ENCODE peak calls at places on chromosomes 6 and 20, in five cellular contexts. One of them, this sample, is unnamed. For H3K36me3, the result is how much of the 10 kb centered on the place peaks cover.

GRCh38 chr6:26118999-26119398 is 31.8 kb downstream of the HFE start:
- DNase-seq in cardiac muscle cell: peak
- DNase-seq in lung: no peak
- DNase-seq in esophagus squamous epithelium: no peak
- DNase-seq in tibial nerve: no peak
- DNase-seq in this sample: peak

GRCh38 chr20:58690851-58691250 is 1.7 kb upstream of the NPEPL1 start:
- DNase-seq in cardiac muscle cell: peak
- DNase-seq in esophagus squamous epithelium: no peak
- DNase-seq in tibial nerve: peak
- DNase-seq in lung: no peak
- DNase-seq in this sample: no peak

GRCh38 chr20:39042279-39043150 is 80.4 kb downstream of the DHX35 start:
- DNase-seq in cardiac muscle cell: peak
- DNase-seq in lung: no peak
- DNase-seq in tibial nerve: no peak
- DNase-seq in esophagus squamous epithelium: no peak
- DNase-seq in this sample: no peak

GRCh38 chr20:43949741-43950618 is 35.3 kb downstream of the TOX2 start:
- DNase-seq in tibial nerve: no peak
- DNase-seq in lung: peak
- DNase-seq in cardiac muscle cell: peak
- DNase-seq in esophagus squamous epithelium: peak
- DNase-seq in this sample: no peak

GRCh38 chr6:69089539-69089938 is 454.5 kb downstream of the ADGRB3 start:
- DNase-seq in esophagus squamous epithelium: no peak
- DNase-seq in tibial nerve: no peak
- DNase-seq in lung: no peak
- DNase-seq in cardiac muscle cell: no peak
- DNase-seq in this sample: no peak

GRCh38 chr20:48738399-48739304 is 89.1 kb downstream of the PREX1 start:
- DNase-seq in cardiac muscle cell: no peak
- DNase-seq in tibial nerve: no peak
- DNase-seq in lung: no peak
- DNase-seq in esophagus squamous epithelium: no peak
- DNase-seq in this sample: no peak

GRCh38 chr6:158496700-158497099 is 63.2 kb upstream of the TMEM181 start:
- DNase-seq in lung: no peak
- DNase-seq in esophagus squamous epithelium: no peak
- DNase-seq in tibial nerve: no peak
- DNase-seq in cardiac muscle cell: no peak
- DNase-seq in this sample: no peak

GRCh38 chr6:36599791-36600209 is 5.6 kb downstream of the SRSF3 start:
- DNase-seq in lung: no peak
- DNase-seq in esophagus squamous epithelium: no peak
- DNase-seq in cardiac muscle cell: peak
- DNase-seq in tibial nerve: peak
- DNase-seq in this sample: peak

GRCh38 chr6:20028562-20028961 is 183.7 kb downstream of the MBOAT1 start:
- DNase-seq in tibial nerve: no peak
- DNase-seq in cardiac muscle cell: no peak
- DNase-seq in esophagus squamous epithelium: no peak
- DNase-seq in lung: no peak
- DNase-seq in this sample: no peak

GRCh38 chr6:56255370-56255769 is 8.0 kb upstream of the COL21A1 start:
- DNase-seq in tibial nerve: no peak
- DNase-seq in lung: no peak
- DNase-seq in esophagus squamous epithelium: no peak
- DNase-seq in cardiac muscle cell: peak
- DNase-seq in this sample: no peak

GRCh38 chr6:20932284-20932683 is 398.0 kb downstream of the CDKAL1 start:
- DNase-seq in cardiac muscle cell: no peak
- DNase-seq in lung: no peak
- DNase-seq in tibial nerve: no peak
- DNase-seq in esophagus squamous epithelium: no peak
- DNase-seq in this sample: no peak

GRCh38 chr20:1702288-1702687 is 44.7 kb upstream of the SIRPG start:
- DNase-seq in lung: no peak
- DNase-seq in esophagus squamous epithelium: no peak
- DNase-seq in cardiac muscle cell: peak
- DNase-seq in tibial nerve: no peak
- DNase-seq in this sample: no peak

GRCh38 chr20:37259865-37260264 is 1.7 kb downstream of the GHRH start:
- DNase-seq in tibial nerve: no peak
- DNase-seq in esophagus squamous epithelium: no peak
- DNase-seq in lung: no peak
- DNase-seq in cardiac muscle cell: no peak
- DNase-seq in this sample: no peak

GRCh38 chr6:28807682-28808280 is 116.0 kb downstream of the TRIM27 start:
- DNase-seq in cardiac muscle cell: peak
- DNase-seq in tibial nerve: no peak
- DNase-seq in esophagus squamous epithelium: no peak
- DNase-seq in lung: no peak
- DNase-seq in this sample: peak

GRCh38 chr6:157491571-157492232 is 110.7 kb downstream of the ZDHHC14 start:
- DNase-seq in tibial nerve: no peak
- DNase-seq in cardiac muscle cell: no peak
- DNase-seq in lung: no peak
- DNase-seq in esophagus squamous epithelium: no peak
- DNase-seq in this sample: no peak

GRCh38 chr6:111417181-111417585 is 65.8 kb downstream of the REV3L start:
- DNase-seq in esophagus squamous epithelium: no peak
- DNase-seq in cardiac muscle cell: peak
- DNase-seq in tibial nerve: peak
- DNase-seq in lung: no peak
- DNase-seq in this sample: no peak

GRCh38 chr6:129353067-129353466 is 356.9 kb downstream of the ARHGAP18 start:
- DNase-seq in cardiac muscle cell: no peak
- DNase-seq in lung: no peak
- DNase-seq in esophagus squamous epithelium: no peak
- DNase-seq in tibial nerve: no peak
- DNase-seq in this sample: peak

GRCh38 chr6:131949909-131950766 is 1.0 kb downstream of the CCN2 start:
- DNase-seq in cardiac muscle cell: peak
- DNase-seq in tibial nerve: peak
- DNase-seq in esophagus squamous epithelium: peak
- DNase-seq in lung: peak
- DNase-seq in this sample: peak

GRCh38 chr20:47146703-47147102 is 209.8 kb downstream of the ZMYND8 start:
- DNase-seq in lung: no peak
- DNase-seq in cardiac muscle cell: peak
- DNase-seq in tibial nerve: no peak
- DNase-seq in esophagus squamous epithelium: no peak
- DNase-seq in this sample: no peak

GRCh38 chr6:24666097-24666615 is 543 bp downstream of the TDP2 start:
- DNase-seq in tibial nerve: no peak
- DNase-seq in esophagus squamous epithelium: no peak
- DNase-seq in cardiac muscle cell: peak
- DNase-seq in lung: peak
- DNase-seq in this sample: peak

GRCh38 chr6:148563066-148563465 is 183.8 kb upstream of the UST start:
- DNase-seq in tibial nerve: no peak
- DNase-seq in lung: no peak
- DNase-seq in esophagus squamous epithelium: no peak
- DNase-seq in cardiac muscle cell: no peak
- DNase-seq in this sample: no peak

DNA sequence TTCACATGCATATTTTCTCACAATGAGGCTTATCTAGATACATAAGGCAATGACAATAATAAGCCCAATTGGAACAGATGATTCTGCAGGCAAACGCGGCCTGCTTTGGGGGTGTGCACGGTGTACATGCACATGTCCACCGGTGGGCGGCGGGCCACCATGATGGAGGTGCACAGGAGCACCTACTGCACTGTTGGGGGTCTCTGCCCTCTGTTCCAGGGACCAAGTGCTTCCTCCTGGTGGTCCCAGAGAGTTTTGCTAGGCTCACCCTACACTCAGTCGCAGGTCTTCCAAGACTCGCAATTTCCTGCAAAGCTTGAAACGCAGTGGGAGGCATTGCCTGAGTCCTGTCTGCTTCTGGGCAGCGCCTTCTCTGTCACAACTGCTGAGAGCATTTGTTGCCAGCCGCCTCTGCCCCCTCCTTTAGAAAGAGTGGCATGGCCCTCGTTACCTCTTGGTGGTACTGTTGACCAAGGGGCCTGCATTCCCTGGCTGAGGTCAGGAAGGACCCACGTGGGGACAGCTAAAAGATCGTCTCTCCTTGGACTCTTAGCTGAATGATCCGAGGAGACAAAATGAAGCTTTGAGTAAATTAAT is 135.3 kb downstream of the ERMARD start:
- DNase-seq in cardiac muscle cell: no peak
- DNase-seq in lung: no peak
- DNase-seq in esophagus squamous epithelium: no peak
- DNase-seq in tibial nerve: no peak
- DNase-seq in this sample: no peak
- TF ChIP-seq CTCF in cardiac muscle cell: no peak
- TF ChIP-seq CTCF in lung: no peak
- TF ChIP-seq CTCF in esophagus squamous epithelium: no peak
- TF ChIP-seq CTCF in tibial nerve: no peak
- TF ChIP-seq CTCF in this sample: no peak

GRCh38 chr6:87799651-87800050 is 97.6 kb upstream of the AKIRIN2 start:
- DNase-seq in tibial nerve: no peak
- DNase-seq in esophagus squamous epithelium: no peak
- DNase-seq in lung: no peak
- DNase-seq in cardiac muscle cell: no peak
- DNase-seq in this sample: no peak
- H3K36me3 ChIP-seq in tibial nerve: under half
- H3K36me3 ChIP-seq in esophagus squamous epithelium: under half
- H3K36me3 ChIP-seq in lung: under half
- H3K36me3 ChIP-seq in cardiac muscle cell: under half
- H3K36me3 ChIP-seq in this sample: under half

DNA sequence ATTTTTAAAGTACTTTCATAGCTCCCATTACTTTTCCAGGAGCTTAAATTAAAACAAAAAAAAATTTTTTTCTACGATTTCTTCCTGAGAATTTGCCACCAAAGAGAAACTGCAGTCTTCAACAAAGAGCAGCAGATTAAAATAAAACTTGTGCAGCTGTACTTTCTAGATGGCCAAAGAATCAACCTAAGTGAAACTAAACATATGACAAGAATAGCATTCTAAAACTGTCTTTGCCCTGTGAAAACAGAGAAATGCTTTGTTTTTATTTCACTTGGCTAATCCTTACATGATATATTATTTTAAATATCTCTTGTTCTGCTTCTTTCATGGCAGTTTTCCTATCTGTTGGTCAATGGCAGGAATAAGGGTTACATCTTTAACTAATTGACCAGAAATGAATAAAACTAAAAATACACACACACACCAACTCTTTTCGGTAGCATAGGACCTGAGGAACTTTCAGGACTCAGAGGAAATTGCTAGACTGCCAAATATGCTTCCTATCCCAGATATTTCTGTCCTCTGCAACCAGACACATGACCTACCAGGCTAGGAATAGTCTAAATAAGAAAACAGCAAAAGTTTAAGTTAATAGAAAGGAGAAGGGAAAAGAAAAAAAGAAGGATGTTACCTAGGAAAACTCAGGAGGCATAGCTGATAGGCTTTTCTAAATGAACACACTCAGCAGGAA is 74.8 kb downstream of the MAP3K5 start:
- DNase-seq in esophagus squamous epithelium: no peak
- DNase-seq in tibial nerve: no peak
- DNase-seq in lung: no peak
- DNase-seq in cardiac muscle cell: peak
- DNase-seq in this sample: no peak
- H3K4me3 ChIP-seq in esophagus squamous epithelium: no peak
- H3K4me3 ChIP-seq in tibial nerve: no peak
- H3K4me3 ChIP-seq in lung: no peak
- H3K4me3 ChIP-seq in cardiac muscle cell: no peak
- H3K4me3 ChIP-seq in this sample: no peak

DNA sequence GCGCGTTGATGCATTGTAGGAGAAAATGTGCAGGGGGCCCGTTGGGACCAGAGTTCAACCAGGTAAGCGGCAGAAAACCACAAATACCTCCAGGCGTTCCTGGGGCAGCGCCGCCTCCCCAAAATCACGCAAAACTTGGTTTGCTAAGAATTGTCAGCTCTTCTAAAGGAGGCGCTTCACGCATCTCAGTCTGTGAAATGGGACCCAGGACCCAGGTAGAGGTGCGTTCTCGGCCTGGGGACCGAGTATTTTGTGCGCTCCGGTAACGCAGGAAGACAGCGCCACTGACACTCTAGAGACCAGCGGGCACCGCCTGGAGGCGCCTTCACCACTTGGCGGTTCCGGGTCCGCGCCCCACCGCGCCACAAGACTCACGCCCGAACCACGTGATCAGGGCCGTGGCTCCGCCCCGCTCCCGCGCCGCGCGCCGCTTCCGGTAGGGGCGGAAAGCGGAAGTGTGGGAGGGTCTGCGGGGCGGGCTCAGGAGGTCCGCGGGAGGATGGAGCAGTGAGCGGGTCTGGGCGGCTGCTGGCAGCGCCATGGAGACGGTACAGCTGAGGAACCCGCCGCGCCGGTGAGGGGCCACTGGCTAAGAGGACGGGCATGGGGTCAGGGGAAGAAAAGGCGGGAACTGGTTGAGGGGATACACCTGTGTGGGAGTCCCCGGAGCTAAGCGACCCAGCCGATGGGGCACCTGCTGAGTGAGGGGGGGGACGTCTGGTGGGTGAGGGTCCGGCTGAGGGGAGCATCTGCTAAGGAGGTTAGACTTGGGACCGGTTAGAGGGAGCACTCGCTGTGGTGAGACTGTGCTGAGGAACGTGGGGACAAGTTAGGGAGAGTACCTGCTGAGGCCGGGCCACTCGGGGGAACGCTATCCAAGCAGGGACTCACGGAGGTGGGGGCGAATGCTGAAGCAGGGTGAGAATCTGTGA is at the start of gene STK4:
- DNase-seq in lung: peak
- DNase-seq in cardiac muscle cell: peak
- DNase-seq in tibial nerve: peak
- DNase-seq in esophagus squamous epithelium: peak
- DNase-seq in this sample: peak
- TF ChIP-seq CTCF in lung: peak
- TF ChIP-seq CTCF in cardiac muscle cell: peak
- TF ChIP-seq CTCF in tibial nerve: peak
- TF ChIP-seq CTCF in esophagus squamous epithelium: no peak
- TF ChIP-seq CTCF in this sample: peak

GRCh38 chr20:34925981-34926380 is 29.6 kb downstream of the GSS start:
- DNase-seq in cardiac muscle cell: no peak
- DNase-seq in lung: no peak
- DNase-seq in esophagus squamous epithelium: no peak
- DNase-seq in tibial nerve: no peak
- DNase-seq in this sample: no peak

GRCh38 chr20:34928411-34928810 is 27.2 kb downstream of the GSS start:
- DNase-seq in lung: no peak
- DNase-seq in esophagus squamous epithelium: no peak
- DNase-seq in cardiac muscle cell: no peak
- DNase-seq in tibial nerve: no peak
- DNase-seq in this sample: no peak

GRCh38 chr20:34925341-34925740 is 30.3 kb downstream of the GSS start:
- DNase-seq in esophagus squamous epithelium: no peak
- DNase-seq in lung: no peak
- DNase-seq in tibial nerve: no peak
- DNase-seq in cardiac muscle cell: no peak
- DNase-seq in this sample: no peak

GRCh38 chr20:34931771-34932170 is 23.8 kb downstream of the GSS start:
- DNase-seq in tibial nerve: no peak
- DNase-seq in esophagus squamous epithelium: no peak
- DNase-seq in cardiac muscle cell: no peak
- DNase-seq in lung: no peak
- DNase-seq in this sample: no peak

GRCh38 chr20:34927736-34928135 is 27.9 kb downstream of the GSS start:
- DNase-seq in lung: no peak
- DNase-seq in cardiac muscle cell: no peak
- DNase-seq in tibial nerve: no peak
- DNase-seq in esophagus squamous epithelium: no peak
- DNase-seq in this sample: peak
- H3K36me3 ChIP-seq in lung: under half
- H3K36me3 ChIP-seq in cardiac muscle cell: under half
- H3K36me3 ChIP-seq in tibial nerve: under half
- H3K36me3 ChIP-seq in esophagus squamous epithelium: under half
- H3K36me3 ChIP-seq in this sample: under half

This sample was measured in bronchial epithelial cell.